ENCODE peak calls at places on chromosomes 12 and 14, in six cellular contexts. M is adipocyte; B is neural progenitor cell; G is CD8-positive, alpha-beta T cell; F is adrenal gland; J is CD4-positive, alpha-beta memory T cell. K is an unnamed sample. For H3K27me3, the result is how much of the 10 kb centered on the place peaks cover.

GRCh38 chr14:39372656-39373055 is 59.6 kb downstream of the FBXO33 start:
- DNase-seq in M (peak), J (no peak), G (no peak), B (no peak), F (no peak), K (no peak)

GRCh38 chr12:65511927-65512326 is 233.4 kb downstream of the MSRB3 start:
- DNase-seq in M (no peak), G (no peak), B (no peak), F (no peak), J (no peak), K (no peak)

GRCh38 chr12:121792607-121793500 is 634 bp downstream of the RHOF start:
- DNase-seq in M (no peak), J (peak), G (peak), B (no peak), F (peak), K (no peak)

GRCh38 chr12:68157295-68157871 is 2.2 kb downstream of the IFNG start:
- DNase-seq in M (no peak), G (no peak), B (no peak), J (no peak), F (no peak), K (no peak)

GRCh38 chr14:65433157-65433556 is 20.6 kb downstream of the FUT8 start:
- DNase-seq in J (no peak), B (no peak), F (no peak), G (no peak), M (no peak), K (no peak)

GRCh38 chr12:62581288-62582064 is 114.8 kb downstream of the MON2 start:
- DNase-seq in J (peak), G (no peak), F (no peak), M (peak), B (peak), K (peak)

GRCh38 chr14:73295198-73295796 is 58.0 kb downstream of the PAPLN start:
- DNase-seq in F (no peak), M (peak), B (peak), J (peak), G (no peak), K (no peak)

GRCh38 chr12:59093090-59093489 is 172.8 kb upstream of the LRIG3 start:
- DNase-seq in F (no peak), G (no peak), M (peak), B (no peak), J (no peak), K (no peak)

GRCh38 chr12:116619246-116619645 is 60.1 kb downstream of the MAP1LC3B2 start:
- DNase-seq in F (no peak), G (no peak), B (no peak), J (no peak), M (no peak), K (no peak)

GRCh38 chr12:366820-367219 is 22.3 kb downstream of the KDM5A start:
- DNase-seq in J (no peak), B (no peak), G (no peak), F (no peak), M (no peak), K (no peak)

GRCh38 chr14:99423434-99423833 is 57.2 kb downstream of the SETD3 start:
- DNase-seq in G (no peak), B (no peak), M (no peak), F (no peak), J (no peak), K (no peak)

GRCh38 chr14:51534623-51535022 is 117.1 kb upstream of the FRMD6 start:
- DNase-seq in J (no peak), B (no peak), G (no peak), F (peak), M (no peak), K (peak)

GRCh38 chr12:66066071-66066928 is 64.2 kb downstream of the LLPH start:
- DNase-seq in B (peak), J (no peak), F (no peak), M (peak), G (no peak), K (no peak)

GRCh38 chr14:100127853-100128455 is 31.5 kb downstream of the DEGS2 start:
- DNase-seq in J (no peak), M (no peak), G (no peak), B (no peak), F (no peak), K (no peak)

GRCh38 chr12:96237465-96238077 is 43.4 kb downstream of the ELK3 start:
- DNase-seq in G (peak), J (peak), M (peak), B (no peak), F (peak), K (peak)

GRCh38 chr12:97944576-97944975 is 482.0 kb downstream of the RMST start:
- DNase-seq in F (no peak), M (no peak), J (no peak), B (no peak), G (no peak), K (no peak)

GRCh38 chr12:94977766-94978468 is 25.6 kb downstream of the NDUFA12 start:
- DNase-seq in M (no peak), J (no peak), F (no peak), G (no peak), B (no peak), K (no peak)

GRCh38 chr12:48199784-48200198 is 3.3 kb downstream of the OR10AD1 start:
- DNase-seq in J (no peak), F (peak), M (peak), B (no peak), G (no peak), K (no peak)

GRCh38 chr14:100538566-100539318 is 48.5 kb downstream of the BEGAIN start:
- DNase-seq in B (no peak), F (peak), J (no peak), G (no peak), M (no peak), K (no peak)

GRCh38 chr14:101973356-101973755 is 9.0 kb downstream of the DYNC1H1 start:
- DNase-seq in F (no peak), B (no peak), J (no peak), G (no peak), M (no peak), K (no peak)

GRCh38 chr14:66165337-66165736 is 320.8 kb upstream of the CCDC196 start:
- DNase-seq in F (no peak), M (no peak), G (no peak), B (no peak), J (no peak), K (no peak)

GRCh38 chr14:63345826-63346225 is 27.1 kb upstream of the GPHB5 start:
- DNase-seq in B (no peak), G (no peak), J (no peak), F (no peak), M (no peak), K (no peak)

GRCh38 chr12:123058980-123059379 is 78.5 kb downstream of the ARL6IP4 start:
- DNase-seq in F (no peak), B (no peak), M (peak), J (no peak), G (no peak), K (no peak)

GRCh38 chr14:58730793-58731464 is 93.2 kb downstream of the DACT1 start:
- DNase-seq in G (no peak), B (no peak), M (no peak), F (no peak), J (no peak), K (no peak)

GRCh38 chr14:32073537-32074189 is 3.4 kb upstream of the ARHGAP5 start:
- DNase-seq in F (peak), G (peak), J (peak), B (peak), M (peak), K (peak)

GRCh38 chr12:13203028-13203922 is 6.7 kb downstream of the EMP1 start:
- DNase-seq in G (no peak), J (no peak), F (peak), M (no peak), B (peak), K (peak)

GRCh38 chr14:54206477-54206876 is 190.3 kb upstream of the CDKN3 start:
- DNase-seq in G (no peak), F (no peak), J (no peak), B (no peak), M (no peak), K (no peak)

GRCh38 chr12:115983226-115983798 is 294.2 kb downstream of the MED13L start:
- DNase-seq in G (no peak), B (peak), M (no peak), J (no peak), F (no peak), K (no peak)

GRCh38 chr12:51383281-51383905 is 7.8 kb downstream of the GALNT6 start:
- DNase-seq in F (no peak), B (no peak), J (no peak), M (no peak), G (no peak), K (no peak)

GRCh38 chr12:64088431-64089349 is 133.4 kb downstream of the KICS2 start:
- DNase-seq in B (no peak), J (no peak), M (peak), G (no peak), F (peak), K (peak)

GRCh38 chr14:33362934-33363333 is 424.3 kb downstream of the NPAS3 start:
- DNase-seq in G (no peak), M (no peak), B (peak), J (no peak), F (no peak), K (no peak)

GRCh38 chr12:132432721-132433577 is 57.0 kb upstream of the FBRSL1 start:
- DNase-seq in M (peak), F (no peak), G (no peak), J (no peak), B (no peak), K (no peak)

GRCh38 chr14:60640859-60641721 is 8.2 kb downstream of the SIX1 start:
- DNase-seq in B (peak), F (no peak), G (no peak), J (no peak), M (no peak), K (no peak)

GRCh38 chr14:60641722-60642269 is 7.5 kb downstream of the SIX1 start:
- DNase-seq in G (no peak), J (no peak), F (no peak), B (no peak), M (no peak), K (no peak)

GRCh38 chr14:60642790-60643397 is 6.4 kb downstream of the SIX1 start:
- DNase-seq in G (no peak), B (peak), J (no peak), M (no peak), F (no peak), K (no peak)

GRCh38 chr14:60643443-60644402 is 5.6 kb downstream of the SIX1 start:
- DNase-seq in M (no peak), B (peak), G (no peak), F (no peak), J (no peak), K (no peak)

GRCh38 chr14:60642270-60642789 is 6.9 kb downstream of the SIX1 start:
- DNase-seq in F (no peak), J (no peak), B (peak), M (no peak), G (no peak), K (no peak)
- H3K27me3 ChIP-seq in F (half or more), J (half or more), B (half or more), M (under half), G (under half), K (half or more)

GRCh38 chr12:49295087-49296001 is at the start of gene PRPH:
- DNase-seq in J (no peak), M (no peak), G (no peak), B (peak), F (no peak), K (no peak)
- H3K27me3 ChIP-seq in J (under half), M (under half), G (under half), B (half or more), F (under half), K (half or more)

GRCh38 chr12:52912711-52913423 is 8.0 kb upstream of the KRT8 start:
- DNase-seq in J (no peak), F (no peak), G (no peak), B (no peak), M (no peak), K (no peak)

GRCh38 chr12:52907092-52907810 is 2.4 kb upstream of the KRT8 start:
- DNase-seq in J (no peak), G (no peak), B (no peak), F (peak), M (no peak), K (peak)

GRCh38 chr12:52909256-52909655 is 4.4 kb upstream of the KRT8 start:
- DNase-seq in J (no peak), M (no peak), F (no peak), G (no peak), B (no peak), K (no peak)

GRCh38 chr12:52910248-52910883 is 5.5 kb upstream of the KRT8 start:
- DNase-seq in B (no peak), M (no peak), G (no peak), F (no peak), J (no peak), K (no peak)

GRCh38 chr12:52909796-52910195 is 4.9 kb upstream of the KRT8 start:
- DNase-seq in G (no peak), F (no peak), B (no peak), M (no peak), J (no peak), K (no peak)
- H3K27me3 ChIP-seq in G (under half), F (under half), B (under half), M (under half), J (under half), K (under half)

DNA sequence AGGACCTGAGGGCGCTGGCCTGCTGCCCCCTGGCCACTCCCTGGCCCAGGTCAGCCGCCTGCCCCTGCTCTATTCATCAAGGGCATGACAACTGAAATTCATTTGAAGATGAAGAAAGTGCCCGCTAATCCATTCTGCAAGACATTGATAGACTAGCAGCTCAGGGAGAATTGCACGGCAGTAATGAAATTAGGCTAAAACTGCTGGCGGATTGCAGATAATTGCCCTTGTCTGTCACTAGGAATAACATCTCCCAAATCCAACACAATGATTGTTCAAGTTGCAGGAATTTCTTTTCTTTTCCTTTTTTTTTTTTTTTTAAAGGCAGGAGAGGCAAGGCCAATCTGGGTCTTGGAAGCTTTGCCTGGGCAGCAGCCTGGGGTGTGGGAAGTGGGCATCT is 44.5 kb downstream of the MVK start:
- DNase-seq in M (no peak), F (no peak), J (no peak), B (no peak), G (no peak), K (no peak)
- H3K27me3 ChIP-seq in M (half or more), F (under half), J (under half), B (under half), G (under half), K (under half)

DNA sequence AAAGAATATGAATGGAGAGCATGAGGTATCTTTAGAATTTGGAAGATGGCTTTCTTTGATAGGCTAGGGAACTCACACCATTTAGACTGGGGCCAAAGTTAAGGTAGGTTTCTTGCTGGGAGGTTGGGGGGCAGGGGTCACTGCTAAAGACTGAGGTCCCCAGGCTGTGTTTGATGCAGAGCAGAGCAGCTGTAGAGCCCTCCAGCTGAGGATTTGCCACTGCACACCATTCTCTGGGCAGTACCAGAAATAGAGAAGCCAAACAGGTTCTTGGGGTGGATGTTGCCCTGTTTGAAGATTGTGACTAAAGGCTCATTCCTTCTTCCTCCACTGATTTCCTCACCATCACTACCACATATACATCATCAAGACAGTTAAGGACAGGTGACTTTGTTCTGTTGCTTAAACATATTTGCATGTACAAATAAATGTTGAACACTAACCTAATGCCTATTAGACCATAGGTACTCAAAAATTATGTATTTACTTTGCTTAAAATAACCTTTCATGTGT is 7.9 kb downstream of the NTF3 start:
- DNase-seq in B (no peak), J (no peak), F (no peak), G (no peak), M (no peak), K (no peak)
- H3K27me3 ChIP-seq in B (under half), J (under half), F (under half), G (under half), M (half or more), K (under half)

GRCh38 chr12:77337327-77337726 is 272.0 kb upstream of the E2F7 start:
- DNase-seq in M (no peak), J (no peak), F (no peak), G (no peak), B (peak), K (no peak)
- H3K27me3 ChIP-seq in M (under half), J (under half), F (under half), G (under half), B (under half), K (under half)

DNA sequence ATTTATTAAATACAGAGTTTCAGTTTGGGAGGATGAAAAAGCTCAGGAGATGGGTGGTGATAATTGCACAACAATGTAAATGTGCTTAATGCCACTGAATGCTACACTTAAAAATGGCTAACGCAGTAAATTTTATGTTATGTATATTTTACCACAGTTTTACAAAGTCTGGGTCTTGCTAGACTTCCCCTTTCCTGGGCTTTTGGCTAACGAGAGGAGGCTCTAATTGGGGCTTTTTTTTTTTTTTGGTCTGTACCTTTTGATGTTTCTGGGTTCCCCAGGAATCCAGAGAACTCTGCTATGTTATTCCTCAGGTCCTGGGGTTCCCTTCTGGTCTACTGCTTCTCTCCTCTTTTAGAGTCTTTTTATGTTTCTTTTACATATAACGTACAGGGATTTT is 355.5 kb downstream of the CACNA1C start:
- DNase-seq in J (no peak), F (no peak), B (no peak), G (no peak), M (no peak), K (no peak)
- H3K27me3 ChIP-seq in J (under half), F (under half), B (under half), G (under half), M (under half), K (under half)

GRCh38 chr14:77189479-77189878 is 7.9 kb downstream of the TMEM63C start:
- DNase-seq in G (no peak), M (no peak), B (no peak), J (no peak), F (no peak), K (no peak)
- H3K27me3 ChIP-seq in G (under half), M (under half), B (under half), J (under half), F (under half), K (under half)